ENCODE peak calls at places on chromosomes 2 and 18, in seven cellular contexts. V, J, N, K, P, L and M are unnamed samples.

GRCh38 chr18:45690975-45691815 is 32.8 kb upstream of the SLC14A1 start:
- DNase-seq in V (peak), J (peak), N (peak), K (peak), P (no peak), L (peak), M (peak)

GRCh38 chr2:45353879-45354278 is 257.2 kb downstream of the SRBD1 start:
- DNase-seq in V (no peak), J (no peak), N (no peak), K (no peak), P (no peak), L (peak), M (no peak)

GRCh38 chr18:25289040-25289631 is 62.8 kb downstream of the ZNF521 start:
- DNase-seq in V (no peak), J (no peak), N (no peak), K (no peak), P (no peak), L (no peak), M (no peak)

GRCh38 chr2:38032946-38033345 is 43.0 kb downstream of the CYP1B1 start:
- DNase-seq in V (no peak), J (no peak), N (no peak), K (no peak), P (no peak), L (no peak), M (no peak)

GRCh38 chr2:150286730-150287362 is 200.6 kb downstream of the RND3 start:
- DNase-seq in V (no peak), J (no peak), N (no peak), K (no peak), P (no peak), L (no peak), M (no peak)

GRCh38 chr18:48547456-48548403 is 8.9 kb downstream of the CTIF start:
- DNase-seq in V (no peak), J (no peak), N (peak), K (no peak), P (no peak), L (no peak), M (peak)

GRCh38 chr2:85981579-85982247 is 92.9 kb upstream of the ST3GAL5 start:
- DNase-seq in V (no peak), J (no peak), N (no peak), K (no peak), P (no peak), L (no peak), M (no peak)

GRCh38 chr2:129801575-129801974 is 177.9 kb upstream of the RAB6C start:
- DNase-seq in V (peak), J (no peak), N (no peak), K (no peak), P (no peak), L (no peak), M (no peak)

GRCh38 chr2:173414823-173415322 is 60.2 kb downstream of the CDCA7 start:
- DNase-seq in V (no peak), J (no peak), N (no peak), K (no peak), P (no peak), L (no peak), M (no peak)

GRCh38 chr2:144666032-144666431 is 146.1 kb upstream of the ZEB2 start:
- DNase-seq in V (no peak), J (no peak), N (no peak), K (no peak), P (no peak), L (no peak), M (no peak)

GRCh38 chr2:120622886-120623753 is 112.5 kb upstream of the GLI2 start:
- DNase-seq in V (no peak), J (no peak), N (no peak), K (no peak), P (no peak), L (no peak), M (no peak)

GRCh38 chr18:63936932-63937393 is 12.1 kb upstream of the HMSD start:
- DNase-seq in V (no peak), J (no peak), N (no peak), K (no peak), P (no peak), L (no peak), M (no peak)

GRCh38 chr2:100730290-100730868 is 89.6 kb upstream of the NPAS2 start:
- DNase-seq in V (peak), J (peak), N (peak), K (peak), P (no peak), L (peak), M (peak)

GRCh38 chr2:216159161-216159560 is 50.0 kb downstream of the XRCC5 start:
- DNase-seq in V (no peak), J (no peak), N (no peak), K (no peak), P (no peak), L (no peak), M (no peak)

GRCh38 chr2:239255643-239256042 is 145.2 kb downstream of the HDAC4 start:
- DNase-seq in V (no peak), J (no peak), N (no peak), K (no peak), P (no peak), L (no peak), M (no peak)

GRCh38 chr2:240255811-240256703 is 115.6 kb upstream of the OTOS start:
- DNase-seq in V (peak), J (no peak), N (no peak), K (no peak), P (no peak), L (peak), M (peak)

GRCh38 chr2:188091235-188091634 is 200.4 kb upstream of the GULP1 start:
- DNase-seq in V (no peak), J (no peak), N (no peak), K (no peak), P (no peak), L (no peak), M (no peak)

GRCh38 chr2:188085421-188085820 is 206.3 kb upstream of the GULP1 start:
- DNase-seq in V (no peak), J (no peak), N (no peak), K (no peak), P (no peak), L (no peak), M (no peak)

DNA sequence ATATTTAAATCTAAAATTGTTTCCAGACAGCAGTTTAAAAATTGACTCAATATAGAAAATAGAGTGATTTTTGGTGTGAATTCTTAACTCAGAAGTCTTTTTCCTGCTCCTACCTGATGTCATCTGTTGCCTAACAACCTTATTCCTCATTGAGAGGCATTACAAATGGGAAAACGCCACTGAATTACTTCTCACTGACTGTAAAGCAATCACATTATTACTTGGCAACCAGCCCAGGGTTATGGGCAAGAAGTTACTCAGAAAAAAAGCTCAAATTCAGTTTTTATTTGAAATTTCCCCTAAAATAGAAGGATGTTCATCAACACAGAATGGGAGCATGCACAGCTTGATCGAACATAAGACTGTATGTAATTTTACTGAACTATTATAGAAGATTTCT is 201.8 kb upstream of the GULP1 start:
- DNase-seq in V (no peak), J (no peak), N (no peak), K (no peak), P (no peak), L (no peak), M (no peak)
- TF ChIP-seq JUND in V (no peak), J (no peak), N (no peak), K (no peak), P (no peak), L (no peak), M (no peak)

GRCh38 chr2:31032475-31032874 is 105.8 kb downstream of the GALNT14 start:
- DNase-seq in V (no peak), J (no peak), N (no peak), K (no peak), P (no peak), L (no peak), M (no peak)
- TF ChIP-seq JUND in V (no peak), J (no peak), N (no peak), K (no peak), P (no peak), L (no peak), M (no peak)

GRCh38 chr2:213202006-213202405 is 50.6 kb upstream of the IKZF2 start:
- DNase-seq in V (no peak), J (no peak), N (no peak), K (no peak), P (no peak), L (no peak), M (no peak)
- TF ChIP-seq JUND in V (no peak), J (no peak), N (no peak), K (no peak), P (no peak), L (no peak), M (no peak)

GRCh38 chr2:224161712-224162111 is 122.6 kb upstream of the SERPINE2 start:
- DNase-seq in V (no peak), J (no peak), N (no peak), K (no peak), P (no peak), L (no peak), M (no peak)

GRCh38 chr2:224162122-224162521 is 123.0 kb upstream of the SERPINE2 start:
- DNase-seq in V (no peak), J (no peak), N (no peak), K (no peak), P (no peak), L (no peak), M (no peak)

GRCh38 chr2:224160917-224161316 is 121.8 kb upstream of the SERPINE2 start:
- DNase-seq in V (no peak), J (no peak), N (no peak), K (no peak), P (no peak), L (no peak), M (no peak)

GRCh38 chr2:224165901-224166319 is 126.8 kb upstream of the SERPINE2 start:
- DNase-seq in V (no peak), J (no peak), N (no peak), K (no peak), P (no peak), L (no peak), M (no peak)

GRCh38 chr2:224163573-224164307 is 124.7 kb upstream of the SERPINE2 start:
- DNase-seq in V (no peak), J (no peak), N (no peak), K (no peak), P (no peak), L (no peak), M (no peak)
- TF ChIP-seq JUND in V (peak), J (no peak), N (no peak), K (no peak), P (no peak), L (no peak), M (no peak)

GRCh38 chr2:74979844-74980243 is 21.4 kb downstream of the POLE4 start:
- DNase-seq in V (no peak), J (no peak), N (no peak), K (no peak), P (no peak), L (no peak), M (no peak)
- TF ChIP-seq JUND in V (no peak), J (no peak), N (no peak), K (no peak), P (no peak), L (no peak), M (no peak)